ENCODE peak calls at places on chromosomes 16 and 17, in five cellular contexts. D is body of pancreas, R is cardiac muscle cell, P is astrocyte, E is suprapubic skin. Z is an unnamed sample. For H3K4me1 and H3K9me3, the result is how much of the 10 kb centered on the place peaks cover.

GRCh38 chr16:85474808-85475207 is 138.3 kb upstream of the GSE1 start:
- DNase-seq in P (no peak), D (no peak), R (no peak), E (no peak), Z (no peak)

GRCh38 chr16:15592324-15592723 is 50.6 kb downstream of the MARF1 start:
- DNase-seq in R (no peak), D (no peak), E (no peak), P (no peak), Z (no peak)

GRCh38 chr16:87921236-87921773 is 15.0 kb downstream of the CA5A start:
- DNase-seq in E (no peak), P (no peak), D (peak), R (no peak), Z (no peak)

GRCh38 chr17:6677946-6678345 is 26.4 kb downstream of the C17orf100 start:
- DNase-seq in D (no peak), E (no peak), P (no peak), R (no peak), Z (no peak)

GRCh38 chr16:15925631-15926030 is 23.8 kb upstream of the ABCC1 start:
- DNase-seq in D (no peak), P (no peak), R (no peak), E (no peak), Z (no peak)

GRCh38 chr16:53282975-53283946 is 151.0 kb upstream of the RBL2 start:
- DNase-seq in D (no peak), E (no peak), P (peak), R (peak), Z (no peak)

GRCh38 chr16:69498926-69499325 is 66.8 kb upstream of the NFAT5 start:
- DNase-seq in D (no peak), P (no peak), R (no peak), E (no peak), Z (no peak)

GRCh38 chr17:72419866-72420774 is 299.3 kb downstream of the SOX9 start:
- DNase-seq in R (no peak), D (no peak), E (no peak), P (peak), Z (no peak)

GRCh38 chr16:51922476-51922875 is 624.5 kb downstream of the TOX3 start:
- DNase-seq in D (no peak), E (no peak), R (no peak), P (no peak), Z (no peak)

GRCh38 chr17:65634533-65634932 is 73.1 kb upstream of the AXIN2 start:
- DNase-seq in E (no peak), P (no peak), R (no peak), D (no peak), Z (no peak)

GRCh38 chr17:55344514-55344997 is 77.1 kb downstream of the MMD start:
- DNase-seq in D (no peak), E (no peak), R (no peak), P (no peak), Z (no peak)

GRCh38 chr16:17831330-17831729 is 360.6 kb upstream of the XYLT1 start:
- DNase-seq in R (no peak), D (no peak), P (no peak), E (no peak), Z (no peak)

GRCh38 chr17:33303254-33303653 is 10.2 kb upstream of the ASIC2 start:
- DNase-seq in D (no peak), R (no peak), P (no peak), E (no peak), Z (no peak)

GRCh38 chr16:48580925-48581500 is 29.0 kb downstream of the N4BP1 start:
- DNase-seq in E (no peak), R (no peak), D (no peak), P (no peak), Z (no peak)

GRCh38 chr16:24775455-24775854 is 46.0 kb downstream of the TNRC6A start:
- DNase-seq in D (peak), R (peak), P (no peak), E (no peak), Z (peak)

GRCh38 chr16:87317766-87318121 is 552 bp upstream of the C16orf95 start:
- DNase-seq in D (peak), P (peak), E (peak), R (peak), Z (peak)

GRCh38 chr17:1197781-1198490 is 18.2 kb upstream of the ABR start:
- DNase-seq in R (peak), E (peak), P (no peak), D (peak), Z (peak)

GRCh38 chr16:85611455-85612190 is 1.5 kb upstream of the GSE1 start:
- DNase-seq in E (peak), P (peak), D (peak), R (peak), Z (peak)

GRCh38 chr16:75644240-75645012 is 3.0 kb downstream of the KARS1 start:
- DNase-seq in E (no peak), D (no peak), P (no peak), R (no peak), Z (no peak)

GRCh38 chr17:57092171-57092570 is 7.1 kb downstream of the AKAP1 start:
- DNase-seq in R (peak), D (no peak), E (no peak), P (peak), Z (no peak)

GRCh38 chr17:29458066-29458465 is 67.9 kb downstream of the TAOK1 start:
- DNase-seq in D (no peak), P (no peak), E (no peak), R (no peak), Z (no peak)

GRCh38 chr17:4064366-4064765 is 78.5 kb downstream of the ZZEF1 start:
- DNase-seq in D (no peak), P (no peak), R (no peak), E (no peak), Z (no peak)

DNA sequence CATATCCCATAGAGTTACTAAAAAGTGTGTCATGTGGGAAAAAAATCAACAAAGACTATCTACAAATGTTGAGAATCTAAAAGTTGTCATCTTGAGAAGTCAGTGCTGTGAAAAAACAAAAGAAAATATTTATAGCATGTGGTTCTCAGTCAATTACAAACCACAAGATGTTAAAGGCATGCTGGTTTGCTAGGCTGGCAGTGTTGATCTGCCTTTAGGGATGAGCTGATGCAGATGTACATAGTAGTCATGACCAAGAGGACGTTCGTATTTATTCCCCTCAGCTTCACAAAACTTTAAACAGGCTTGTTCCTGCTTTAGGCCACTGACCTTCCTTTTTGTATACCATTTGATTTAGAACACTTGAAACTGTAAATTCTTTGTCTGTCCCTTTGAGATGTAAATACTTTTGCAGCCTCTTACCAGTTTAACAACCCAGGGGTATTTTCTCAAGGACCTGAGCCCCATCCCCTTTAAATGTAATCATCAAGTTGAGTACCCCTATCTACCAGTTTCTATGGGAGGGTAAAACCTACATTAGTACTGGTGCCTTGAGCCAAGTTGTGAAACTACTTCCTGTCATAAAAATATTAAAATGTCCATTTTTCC is 446.6 kb downstream of the KCNJ18 start:
- DNase-seq in R (no peak), P (no peak), D (no peak), E (no peak), Z (no peak)
- H3K27ac ChIP-seq in R (no peak), P (no peak), D (no peak), E (no peak), Z (no peak)

GRCh38 chr17:75345514-75346167 is 56.4 kb upstream of the SLC25A19 start:
- DNase-seq in D (no peak), E (no peak), R (no peak), P (no peak), Z (no peak)

GRCh38 chr17:75349589-75349988 is 55.9 kb downstream of the GRB2 start:
- DNase-seq in E (no peak), R (no peak), P (no peak), D (no peak), Z (no peak)

GRCh38 chr17:75344664-75345063 is 55.4 kb upstream of the SLC25A19 start:
- DNase-seq in P (no peak), D (no peak), R (no peak), E (no peak), Z (no peak)

GRCh38 chr17:75348386-75349012 is 57.0 kb downstream of the GRB2 start:
- DNase-seq in P (no peak), E (no peak), D (no peak), R (no peak), Z (no peak)

GRCh38 chr17:75346906-75347305 is 57.7 kb upstream of the SLC25A19 start:
- DNase-seq in P (peak), R (peak), E (no peak), D (no peak), Z (no peak)
- H3K4me1 ChIP-seq in P (under half), R (under half), E (under half), D (half or more), Z (under half)

DNA sequence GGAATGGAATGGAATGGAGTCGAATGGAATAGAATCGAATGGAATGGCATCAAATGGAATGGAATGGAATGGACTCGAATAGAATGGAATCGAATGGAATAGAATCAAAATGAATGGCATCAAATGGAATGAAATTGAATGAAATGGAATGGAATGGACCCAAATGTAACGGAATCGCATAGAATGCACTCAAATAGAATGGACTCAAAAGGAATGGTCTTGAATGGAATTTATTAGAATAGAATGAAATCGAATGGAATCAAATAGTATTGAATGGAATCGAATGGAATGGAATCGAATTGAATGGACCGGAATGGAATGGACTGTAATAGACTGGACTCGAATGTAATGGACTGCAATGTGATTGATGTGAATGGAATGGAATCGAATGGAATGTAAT is 501.4 kb upstream of the WSB1 start:
- DNase-seq in P (peak), D (no peak), R (peak), E (no peak), Z (no peak)
- H3K9me3 ChIP-seq in P (half or more), D (under half), R (under half), E (under half), Z (under half)

GRCh38 chr16:68369697-68370096 is 58.9 kb downstream of the PRMT7 start:
- DNase-seq in P (no peak), D (no peak), R (no peak), E (no peak), Z (no peak)
- H3K27ac ChIP-seq in P (no peak), D (no peak), R (no peak), E (no peak), Z (no peak)

DNA sequence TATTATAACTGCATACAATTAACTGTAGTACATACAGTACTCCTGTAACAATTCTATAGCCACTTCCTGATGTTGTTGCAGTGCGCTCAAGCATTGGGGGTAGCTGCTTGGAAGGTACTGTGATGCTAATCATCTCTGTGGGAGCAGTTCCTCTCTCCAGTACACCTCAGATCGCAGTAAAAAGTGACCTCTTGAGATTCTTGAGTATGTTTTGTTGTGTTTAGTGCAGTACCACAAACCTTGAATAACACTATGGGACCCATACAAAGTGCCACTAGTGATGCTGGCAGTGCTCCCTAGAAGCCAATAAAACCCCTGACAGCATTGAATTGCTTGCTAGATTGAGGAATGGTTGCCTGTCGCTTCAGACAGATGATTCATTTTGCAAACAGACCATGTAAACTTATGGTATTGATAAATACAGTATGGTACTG is 193.0 kb downstream of the SPECC1 start:
- DNase-seq in D (no peak), E (no peak), P (no peak), R (no peak), Z (no peak)
- H3K4me1 ChIP-seq in D (under half), E (under half), P (under half), R (under half), Z (under half)

DNA sequence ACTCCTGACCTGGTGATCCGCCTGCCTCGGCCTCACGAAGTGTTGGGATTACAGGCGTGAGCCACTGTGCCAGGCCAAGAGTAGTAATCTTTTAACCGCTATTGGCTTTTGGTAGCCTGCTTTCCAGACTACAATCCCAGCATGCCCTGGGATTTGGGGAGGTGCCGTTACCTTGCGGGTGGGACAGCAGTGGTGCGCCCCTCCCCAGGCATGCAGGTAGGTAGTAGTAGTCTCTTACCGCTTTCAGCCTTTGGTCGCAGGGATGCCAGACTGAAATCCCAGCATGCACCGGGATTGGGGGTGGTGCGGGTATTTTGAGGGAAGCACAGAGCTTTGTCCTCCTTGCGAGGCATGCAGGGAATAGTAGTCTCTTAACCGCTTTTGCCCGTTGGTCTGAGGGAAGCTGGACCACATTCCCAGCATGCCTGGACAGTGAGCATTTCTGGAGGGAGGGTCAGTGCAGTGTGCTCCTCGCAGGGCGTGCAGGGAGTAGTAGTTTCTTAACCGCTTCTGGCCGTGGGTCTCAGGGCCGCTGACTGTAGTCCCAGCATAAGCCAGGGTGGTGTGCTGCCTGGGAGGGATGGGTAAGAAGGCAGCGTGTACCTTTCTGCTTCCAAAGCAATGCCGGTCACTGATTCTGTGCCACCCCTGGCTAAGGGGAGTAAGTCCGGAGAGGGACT is 1686.8 kb downstream of the TP53TG3F start:
- DNase-seq in R (no peak), E (no peak), D (no peak), P (no peak), Z (no peak)
- H3K9me3 ChIP-seq in R (under half), E (under half), D (under half), P (under half), Z (under half)

DNA sequence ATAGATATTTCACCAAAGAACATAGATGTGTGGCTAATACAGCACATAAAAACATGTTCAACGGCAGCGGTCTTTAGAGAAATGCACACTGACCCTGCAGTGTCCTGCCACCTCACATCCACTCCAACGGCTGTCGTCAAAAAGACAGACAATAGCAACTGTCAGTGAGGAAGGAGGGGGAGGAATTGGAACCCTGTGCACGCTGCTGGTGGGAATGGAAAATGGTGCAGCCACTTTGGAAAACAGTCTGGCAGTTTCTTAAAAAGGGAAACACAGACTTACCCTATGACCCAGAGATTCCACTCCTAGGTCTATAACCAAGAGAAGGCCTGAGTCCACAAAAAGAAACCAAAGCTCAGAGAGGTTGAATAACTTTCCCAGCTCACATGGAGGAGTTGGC is 7.7 kb downstream of the CEP295NL start:
- DNase-seq in R (no peak), P (no peak), D (no peak), E (no peak), Z (no peak)
- H3K27ac ChIP-seq in R (no peak), P (no peak), D (no peak), E (peak), Z (peak)

GRCh38 chr17:47713980-47714689 is 18.9 kb upstream of the TBX21 start:
- DNase-seq in D (no peak), P (no peak), E (no peak), R (no peak), Z (no peak)
- H3K4me1 ChIP-seq in D (under half), P (under half), E (under half), R (under half), Z (under half)

GRCh38 chr17:31378638-31379037 is 12.8 kb upstream of the RAB11FIP4 start:
- DNase-seq in D (no peak), R (no peak), P (no peak), E (no peak), Z (no peak)

GRCh38 chr17:31379796-31380195 is 11.7 kb upstream of the RAB11FIP4 start:
- DNase-seq in D (no peak), P (no peak), E (no peak), R (no peak), Z (no peak)

GRCh38 chr17:31385428-31386285 is 5.8 kb upstream of the RAB11FIP4 start:
- DNase-seq in R (no peak), P (no peak), D (no peak), E (no peak), Z (no peak)

GRCh38 chr17:31386542-31387075 is 4.9 kb upstream of the RAB11FIP4 start:
- DNase-seq in R (no peak), P (no peak), D (no peak), E (no peak), Z (no peak)

DNA sequence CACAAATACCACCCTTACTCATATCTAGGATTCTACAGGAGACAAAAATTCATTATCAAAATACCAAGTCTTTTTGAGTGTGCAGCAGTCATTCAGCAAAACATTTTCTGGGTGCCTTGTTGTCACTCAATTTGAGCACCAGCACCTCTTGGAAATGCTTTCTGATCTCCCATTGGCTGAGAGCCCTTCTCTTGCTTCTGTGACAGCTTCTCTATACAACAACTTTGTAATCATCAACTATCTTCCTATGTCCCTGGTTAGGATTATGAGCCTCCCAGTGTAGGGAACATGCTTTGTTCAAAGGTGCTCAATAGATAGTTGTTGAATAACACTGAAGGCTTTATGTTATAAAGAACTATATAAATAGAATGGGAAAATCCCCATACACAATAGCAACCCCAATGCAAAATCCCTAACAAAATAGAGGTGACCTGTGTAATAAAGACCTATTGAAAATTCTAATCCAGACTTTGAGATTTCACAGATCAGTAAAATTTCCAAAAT is 10.3 kb upstream of the RAB11FIP4 start:
- DNase-seq in P (no peak), R (no peak), D (no peak), E (no peak), Z (no peak)
- H3K9me3 ChIP-seq in P (under half), R (under half), D (under half), E (under half), Z (under half)

GRCh38 chr17:67469208-67469980 is 92.3 kb downstream of the PITPNC1 start:
- DNase-seq in R (peak), D (no peak), E (no peak), P (peak), Z (no peak)
- H3K27ac ChIP-seq in R (peak), D (no peak), E (no peak), P (peak), Z (peak)

Z was measured in lung.